ENCODE peak calls at places on chromosome 20, in seven cellular contexts. One of them, this sample, is unnamed.

GRCh38 chr20:8854566-8854965 is 214.3 kb upstream of the PLCB4 start:
- DNase-seq in GM13976: no peak
- DNase-seq in brain microvascular endothelial cell: peak
- DNase-seq in NCI-H524: peak
- DNase-seq in DMS 273 treated with DMSO at 0.1 percent for 48 hours: no peak
- DNase-seq in left lung: peak
- DNase-seq in NCI-H82: no peak
- DNase-seq in this sample: no peak

GRCh38 chr20:17875106-17875980 is 93.3 kb downstream of the SNX5 start:
- DNase-seq in GM13976: no peak
- DNase-seq in brain microvascular endothelial cell: no peak
- DNase-seq in NCI-H524: no peak
- DNase-seq in DMS 273 treated with DMSO at 0.1 percent for 48 hours: no peak
- DNase-seq in left lung: no peak
- DNase-seq in NCI-H82: no peak
- DNase-seq in this sample: no peak

GRCh38 chr20:60053125-60053812 is 95.0 kb downstream of the CDH26 start:
- DNase-seq in GM13976: no peak
- DNase-seq in brain microvascular endothelial cell: no peak
- DNase-seq in NCI-H524: no peak
- DNase-seq in DMS 273 treated with DMSO at 0.1 percent for 48 hours: no peak
- DNase-seq in left lung: no peak
- DNase-seq in NCI-H82: peak
- DNase-seq in this sample: no peak

GRCh38 chr20:62800314-62801259 is 4.0 kb upstream of the OGFR start:
- DNase-seq in GM13976: no peak
- DNase-seq in brain microvascular endothelial cell: no peak
- DNase-seq in NCI-H524: peak
- DNase-seq in DMS 273 treated with DMSO at 0.1 percent for 48 hours: no peak
- DNase-seq in left lung: no peak
- DNase-seq in NCI-H82: no peak
- DNase-seq in this sample: no peak

GRCh38 chr20:39960522-39961420 is 728.3 kb downstream of the MAFB start:
- DNase-seq in GM13976: no peak
- DNase-seq in brain microvascular endothelial cell: no peak
- DNase-seq in NCI-H524: peak
- DNase-seq in DMS 273 treated with DMSO at 0.1 percent for 48 hours: peak
- DNase-seq in left lung: no peak
- DNase-seq in NCI-H82: peak
- DNase-seq in this sample: peak

GRCh38 chr20:12318043-12318442 is 400.4 kb downstream of the BTBD3 start:
- DNase-seq in GM13976: no peak
- DNase-seq in brain microvascular endothelial cell: no peak
- DNase-seq in NCI-H524: no peak
- DNase-seq in DMS 273 treated with DMSO at 0.1 percent for 48 hours: no peak
- DNase-seq in left lung: no peak
- DNase-seq in NCI-H82: no peak
- DNase-seq in this sample: no peak

GRCh38 chr20:47501117-47501482 is 587 bp upstream of the NCOA3 start:
- DNase-seq in GM13976: no peak
- DNase-seq in brain microvascular endothelial cell: no peak
- DNase-seq in NCI-H524: no peak
- DNase-seq in DMS 273 treated with DMSO at 0.1 percent for 48 hours: no peak
- DNase-seq in left lung: no peak
- DNase-seq in NCI-H82: no peak
- DNase-seq in this sample: no peak

GRCh38 chr20:37823276-37823980 is 79.5 kb upstream of the VSTM2L start:
- DNase-seq in GM13976: peak
- DNase-seq in brain microvascular endothelial cell: peak
- DNase-seq in NCI-H524: peak
- DNase-seq in DMS 273 treated with DMSO at 0.1 percent for 48 hours: no peak
- DNase-seq in left lung: no peak
- DNase-seq in NCI-H82: peak
- DNase-seq in this sample: no peak

GRCh38 chr20:51128198-51128597 is 105.3 kb upstream of the KCNG1 start:
- DNase-seq in GM13976: peak
- DNase-seq in brain microvascular endothelial cell: peak
- DNase-seq in NCI-H524: no peak
- DNase-seq in DMS 273 treated with DMSO at 0.1 percent for 48 hours: no peak
- DNase-seq in left lung: no peak
- DNase-seq in NCI-H82: no peak
- DNase-seq in this sample: no peak

GRCh38 chr20:50394569-50394968 is 115.6 kb upstream of the PTPN1 start:
- DNase-seq in GM13976: no peak
- DNase-seq in brain microvascular endothelial cell: no peak
- DNase-seq in NCI-H524: no peak
- DNase-seq in DMS 273 treated with DMSO at 0.1 percent for 48 hours: no peak
- DNase-seq in left lung: no peak
- DNase-seq in NCI-H82: no peak
- DNase-seq in this sample: no peak

GRCh38 chr20:53146201-53146891 is 174.2 kb downstream of the TSHZ2 start:
- DNase-seq in GM13976: no peak
- DNase-seq in brain microvascular endothelial cell: no peak
- DNase-seq in NCI-H524: no peak
- DNase-seq in DMS 273 treated with DMSO at 0.1 percent for 48 hours: no peak
- DNase-seq in left lung: no peak
- DNase-seq in NCI-H82: no peak
- DNase-seq in this sample: no peak

GRCh38 chr20:50015993-50016770 is 33.4 kb downstream of the SNAI1 start:
- DNase-seq in GM13976: no peak
- DNase-seq in brain microvascular endothelial cell: no peak
- DNase-seq in NCI-H524: peak
- DNase-seq in DMS 273 treated with DMSO at 0.1 percent for 48 hours: no peak
- DNase-seq in left lung: no peak
- DNase-seq in NCI-H82: peak
- DNase-seq in this sample: no peak

GRCh38 chr20:4445331-4445730 is 276.4 kb upstream of the PRND start:
- DNase-seq in GM13976: no peak
- DNase-seq in brain microvascular endothelial cell: no peak
- DNase-seq in NCI-H524: no peak
- DNase-seq in DMS 273 treated with DMSO at 0.1 percent for 48 hours: no peak
- DNase-seq in left lung: no peak
- DNase-seq in NCI-H82: no peak
- DNase-seq in this sample: no peak

GRCh38 chr20:5657190-5657872 is 92.9 kb upstream of the SHLD1 start:
- DNase-seq in GM13976: no peak
- DNase-seq in brain microvascular endothelial cell: peak
- DNase-seq in NCI-H524: no peak
- DNase-seq in DMS 273 treated with DMSO at 0.1 percent for 48 hours: no peak
- DNase-seq in left lung: no peak
- DNase-seq in NCI-H82: no peak
- DNase-seq in this sample: no peak

GRCh38 chr20:54176610-54177009 is 2.8 kb upstream of the CYP24A1 start:
- DNase-seq in GM13976: no peak
- DNase-seq in brain microvascular endothelial cell: no peak
- DNase-seq in NCI-H524: no peak
- DNase-seq in DMS 273 treated with DMSO at 0.1 percent for 48 hours: no peak
- DNase-seq in left lung: no peak
- DNase-seq in NCI-H82: no peak
- DNase-seq in this sample: no peak

GRCh38 chr20:45904583-45905504 is 7.1 kb downstream of the PLTP start:
- DNase-seq in GM13976: no peak
- DNase-seq in brain microvascular endothelial cell: no peak
- DNase-seq in NCI-H524: no peak
- DNase-seq in DMS 273 treated with DMSO at 0.1 percent for 48 hours: no peak
- DNase-seq in left lung: peak
- DNase-seq in NCI-H82: no peak
- DNase-seq in this sample: no peak

GRCh38 chr20:2845607-2846006 is 5.1 kb downstream of the VPS16 start:
- DNase-seq in GM13976: no peak
- DNase-seq in brain microvascular endothelial cell: no peak
- DNase-seq in NCI-H524: no peak
- DNase-seq in DMS 273 treated with DMSO at 0.1 percent for 48 hours: no peak
- DNase-seq in left lung: no peak
- DNase-seq in NCI-H82: no peak
- DNase-seq in this sample: no peak

GRCh38 chr20:47929368-47930115 is 144.3 kb upstream of the SULF2 start:
- DNase-seq in GM13976: no peak
- DNase-seq in brain microvascular endothelial cell: no peak
- DNase-seq in NCI-H524: peak
- DNase-seq in DMS 273 treated with DMSO at 0.1 percent for 48 hours: peak
- DNase-seq in left lung: no peak
- DNase-seq in NCI-H82: peak
- DNase-seq in this sample: no peak

GRCh38 chr20:61766921-61767610 is 298.6 kb downstream of the TAF4 start:
- DNase-seq in GM13976: no peak
- DNase-seq in brain microvascular endothelial cell: no peak
- DNase-seq in NCI-H524: no peak
- DNase-seq in DMS 273 treated with DMSO at 0.1 percent for 48 hours: no peak
- DNase-seq in left lung: peak
- DNase-seq in NCI-H82: no peak
- DNase-seq in this sample: no peak

GRCh38 chr20:4470375-4470774 is 251.3 kb upstream of the PRND start:
- DNase-seq in GM13976: no peak
- DNase-seq in brain microvascular endothelial cell: no peak
- DNase-seq in NCI-H524: peak
- DNase-seq in DMS 273 treated with DMSO at 0.1 percent for 48 hours: no peak
- DNase-seq in left lung: no peak
- DNase-seq in NCI-H82: no peak
- DNase-seq in this sample: peak

GRCh38 chr20:4153251-4153650 is 137.9 kb upstream of the RNF24 start:
- DNase-seq in GM13976: no peak
- DNase-seq in brain microvascular endothelial cell: no peak
- DNase-seq in NCI-H524: no peak
- DNase-seq in DMS 273 treated with DMSO at 0.1 percent for 48 hours: no peak
- DNase-seq in left lung: no peak
- DNase-seq in NCI-H82: peak
- DNase-seq in this sample: no peak

GRCh38 chr20:13683833-13684232 is 45.1 kb upstream of the TASP1 start:
- DNase-seq in GM13976: no peak
- DNase-seq in brain microvascular endothelial cell: no peak
- DNase-seq in NCI-H524: no peak
- DNase-seq in DMS 273 treated with DMSO at 0.1 percent for 48 hours: no peak
- DNase-seq in left lung: no peak
- DNase-seq in NCI-H82: no peak
- DNase-seq in this sample: no peak

GRCh38 chr20:8331740-8332412 is 199.8 kb downstream of the PLCB1 start:
- DNase-seq in GM13976: no peak
- DNase-seq in brain microvascular endothelial cell: peak
- DNase-seq in NCI-H524: no peak
- DNase-seq in DMS 273 treated with DMSO at 0.1 percent for 48 hours: no peak
- DNase-seq in left lung: no peak
- DNase-seq in NCI-H82: no peak
- DNase-seq in this sample: no peak

GRCh38 chr20:6560978-6561377 is 206.5 kb upstream of the BMP2 start:
- DNase-seq in GM13976: no peak
- DNase-seq in brain microvascular endothelial cell: no peak
- DNase-seq in NCI-H524: no peak
- DNase-seq in DMS 273 treated with DMSO at 0.1 percent for 48 hours: no peak
- DNase-seq in left lung: no peak
- DNase-seq in NCI-H82: no peak
- DNase-seq in this sample: peak

GRCh38 chr20:11165789-11166188 is 492.0 kb upstream of the JAG1 start:
- DNase-seq in GM13976: no peak
- DNase-seq in brain microvascular endothelial cell: no peak
- DNase-seq in NCI-H524: no peak
- DNase-seq in DMS 273 treated with DMSO at 0.1 percent for 48 hours: no peak
- DNase-seq in left lung: no peak
- DNase-seq in NCI-H82: no peak
- DNase-seq in this sample: no peak

GRCh38 chr20:47789081-47789998 is 4.1 kb upstream of the SULF2 start:
- DNase-seq in GM13976: no peak
- DNase-seq in brain microvascular endothelial cell: no peak
- DNase-seq in NCI-H524: no peak
- DNase-seq in DMS 273 treated with DMSO at 0.1 percent for 48 hours: no peak
- DNase-seq in left lung: no peak
- DNase-seq in NCI-H82: no peak
- DNase-seq in this sample: no peak

GRCh38 chr20:20010639-20011500 is 6.3 kb upstream of the NAA20 start:
- DNase-seq in GM13976: no peak
- DNase-seq in brain microvascular endothelial cell: no peak
- DNase-seq in NCI-H524: no peak
- DNase-seq in DMS 273 treated with DMSO at 0.1 percent for 48 hours: no peak
- DNase-seq in left lung: no peak
- DNase-seq in NCI-H82: no peak
- DNase-seq in this sample: no peak